ENCODE peak calls at places on chromosomes 3 and 15, in ten cellular contexts. K is glutamatergic neuron, X is GM13977, T is nephron progenitor cell, L is H9, N is heart right ventricle, O is fibroblast of lung, J is A673, A is lower leg skin, W is PC-9. M is an unnamed sample.

GRCh38 chr15:70559223-70559823 is 204.0 kb downstream of the UACA start:
- DNase-seq in K (no peak), X (no peak), T (peak; percentile 25), L (peak; percentile 18), N (peak; percentile 31), O (peak; percentile 35), J (peak; percentile 20), A (peak; percentile 42), W (no peak), M (peak; percentile 82)

GRCh38 chr15:41780266-41780665 is 6.0 kb downstream of the MAPKBP1 start:
- DNase-seq in K (no peak), X (no peak), T (no peak), L (no peak), N (no peak), O (no peak), J (no peak), A (no peak), W (no peak), M (no peak)

GRCh38 chr3:144312702-144313101 is 341.1 kb downstream of the DIPK2A start:
- DNase-seq in K (no peak), X (no peak), T (no peak), L (no peak), N (no peak), O (no peak), J (peak; percentile 10), A (no peak), W (peak; percentile 40), M (no peak)

GRCh38 chr3:129352045-129352444 is 73.4 kb downstream of the HMCES start:
- DNase-seq in K (no peak), X (no peak), T (no peak), L (peak; percentile 54), N (no peak), O (no peak), J (no peak), A (no peak), W (no peak), M (peak; percentile 27)

GRCh38 chr3:127275287-127275781 is 12.5 kb downstream of the PRR20G start:
- DNase-seq in K (no peak), X (no peak), T (no peak), L (no peak), N (no peak), O (peak; percentile 62), J (no peak), A (no peak), W (peak; percentile 42), M (no peak)

GRCh38 chr3:108509263-108509662 is 1.1 kb downstream of the MYH15 start:
- DNase-seq in K (no peak), X (no peak), T (no peak), L (no peak), N (no peak), O (no peak), J (no peak), A (no peak), W (no peak), M (no peak)

GRCh38 chr3:42053476-42053875 is 37.7 kb upstream of the TRAK1 start:
- DNase-seq in K (no peak), X (no peak), T (no peak), L (no peak), N (peak; percentile 67), O (no peak), J (no peak), A (no peak), W (no peak), M (no peak)

GRCh38 chr3:118641608-118642007 is 393.0 kb downstream of the IGSF11 start:
- DNase-seq in K (peak; percentile 74), X (no peak), T (peak; percentile 29), L (peak; percentile 86), N (no peak), O (no peak), J (no peak), A (no peak), W (no peak), M (peak; percentile 2)

GRCh38 chr3:98343647-98344507 is 9.8 kb upstream of the OR5K4 start:
- DNase-seq in K (no peak), X (peak; percentile 34), T (peak; percentile 53), L (peak; percentile 76), N (no peak), O (no peak), J (peak; percentile 72), A (no peak), W (peak; percentile 42), M (peak; percentile 51)

GRCh38 chr15:74373056-74373650 is 5.7 kb upstream of the CYP11A1 start:
- DNase-seq in K (no peak), X (no peak), T (no peak), L (no peak), N (no peak), O (no peak), J (no peak), A (no peak), W (no peak), M (no peak)

GRCh38 chr15:95902606-95903005 is 427.9 kb upstream of the NR2F2 start:
- DNase-seq in K (no peak), X (no peak), T (no peak), L (no peak), N (no peak), O (no peak), J (no peak), A (no peak), W (no peak), M (no peak)

GRCh38 chr3:43378066-43378935 is 92.0 kb downstream of the SNRK start:
- DNase-seq in K (peak; percentile 39), X (peak; percentile 80), T (peak; percentile 38), L (peak; percentile 67), N (no peak), O (peak; percentile 37), J (peak; percentile 23), A (no peak), W (peak; percentile 39), M (peak; percentile 88)

GRCh38 chr3:195849322-195850074 is 37.8 kb upstream of the MUC4 start:
- DNase-seq in K (no peak), X (no peak), T (no peak), L (no peak), N (no peak), O (no peak), J (no peak), A (no peak), W (no peak), M (no peak)

GRCh38 chr3:104436536-104436935 is 930.2 kb upstream of the ALCAM start:
- DNase-seq in K (no peak), X (no peak), T (no peak), L (no peak), N (no peak), O (peak; percentile 65), J (no peak), A (no peak), W (no peak), M (no peak)

GRCh38 chr3:170692720-170693119 is 106.8 kb upstream of the SLC7A14 start:
- DNase-seq in K (no peak), X (no peak), T (no peak), L (no peak), N (no peak), O (peak; percentile 68), J (no peak), A (no peak), W (peak; percentile 58), M (no peak)

GRCh38 chr3:68088216-68088615 is 433.8 kb upstream of the SUCLG2 start:
- DNase-seq in K (no peak), X (no peak), T (no peak), L (no peak), N (no peak), O (no peak), J (no peak), A (no peak), W (no peak), M (peak; percentile 73)

GRCh38 chr3:4761759-4762158 is 217.5 kb upstream of the BHLHE40 start:
- DNase-seq in K (no peak), X (no peak), T (no peak), L (no peak), N (no peak), O (no peak), J (no peak), A (no peak), W (no peak), M (no peak)

GRCh38 chr3:126474498-126475410 is 937 bp downstream of the ZXDC start:
- DNase-seq in K (peak; percentile 60), X (peak; percentile 65), T (peak; percentile 54), L (no peak), N (peak; percentile 46), O (peak; percentile 53), J (peak; percentile 35), A (peak; percentile 25), W (no peak), M (peak; percentile 61)

DNA sequence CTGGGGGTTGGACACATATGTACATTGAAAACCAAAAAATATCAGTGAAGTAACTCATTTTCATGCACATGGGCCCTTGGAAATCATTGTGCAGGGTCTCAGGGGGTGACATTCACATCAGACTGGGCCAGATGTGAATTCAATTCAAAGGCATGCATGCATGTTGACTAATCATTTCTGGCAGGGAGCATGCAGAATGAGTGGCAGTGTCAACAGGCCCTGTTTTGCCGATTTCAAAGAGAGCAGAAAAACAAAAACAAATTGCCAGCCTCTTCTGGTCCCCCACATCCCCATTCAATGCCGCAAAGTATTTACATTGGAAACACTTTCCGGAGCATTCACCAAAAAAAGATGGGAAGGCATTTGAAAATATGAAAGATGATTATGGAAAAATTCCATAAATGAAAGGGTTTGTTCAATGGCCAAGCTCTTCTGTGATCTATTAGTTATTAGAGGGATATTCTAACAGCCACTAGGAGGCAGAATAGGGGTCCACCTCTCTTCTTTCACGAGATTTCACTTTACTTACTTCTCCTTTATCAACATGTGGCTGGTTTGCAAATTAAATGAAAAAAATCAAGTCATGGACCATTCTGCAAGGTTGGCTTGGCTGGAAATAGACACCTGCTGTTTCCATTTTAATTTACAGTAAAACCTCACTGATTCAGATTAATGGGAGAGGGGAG is 119.9 kb upstream of the FEZF2 start:
- DNase-seq in K (no peak), X (no peak), T (no peak), L (no peak), N (no peak), O (no peak), J (peak; percentile 0), A (no peak), W (no peak), M (no peak)
- TF ChIP-seq CTCF in K (peak; percentile 47), X (no peak), T (peak; percentile 27), L (peak; percentile 78), N (no peak), O (peak; percentile 36), J (peak; percentile 40), A (no peak), W (no peak), M (no peak)

GRCh38 chr3:12449889-12450682 is 34.2 kb upstream of the TSEN2 start:
- DNase-seq in K (no peak), X (no peak), T (no peak), L (no peak), N (no peak), O (no peak), J (no peak), A (no peak), W (no peak), M (no peak)
- TF ChIP-seq CTCF in K (no peak), X (no peak), T (no peak), L (no peak), N (no peak), O (no peak), J (no peak), A (no peak), W (no peak), M (no peak)

GRCh38 chr15:57486807-57487206 is 104.9 kb upstream of the MYZAP start:
- DNase-seq in K (no peak), X (no peak), T (no peak), L (no peak), N (no peak), O (no peak), J (no peak), A (no peak), W (no peak), M (no peak)
- TF ChIP-seq CTCF in K (no peak), X (no peak), T (no peak), L (no peak), N (no peak), O (no peak), J (no peak), A (no peak), W (no peak), M (no peak)

GRCh38 chr15:101620645-101621044 is 31.5 kb downstream of the TM2D3 start:
- DNase-seq in K (no peak), X (peak; percentile 23), T (no peak), L (no peak), N (no peak), O (no peak), J (no peak), A (no peak), W (no peak), M (no peak)
- TF ChIP-seq CTCF in K (no peak), X (no peak), T (no peak), L (no peak), N (no peak), O (no peak), J (no peak), A (no peak), W (no peak), M (no peak)

M was measured in activated CD8-positive, alpha-beta T cell treated with anti-CD3 and anti-CD28 coated beads for 36 hours.